ENCODE peak calls at places on chromosomes 2 and 18, in eight cellular contexts. N is endothelial cell of umbilical vein; J is prostate gland; R is CD4-positive, alpha-beta T cell; M is Peyer's patch; D is colonic mucosa; Z is esophagus squamous epithelium; K is foreskin keratinocyte. X is an unnamed sample.
A peak's percentile ranks its signal among the peaks of the same experiment; 100 is the strongest.

GRCh38 chr2:79083846-79084376 is 3.9 kb downstream of the REG1B start:
- DNase-seq in N (no peak), J (no peak), R (no peak), M (no peak), D (no peak), Z (no peak), K (no peak), X (no peak)

GRCh38 chr2:28929581-28929980 is 35.1 kb downstream of the WDR43 start:
- DNase-seq in N (no peak), J (no peak), R (no peak), M (no peak), D (no peak), Z (no peak), K (no peak), X (no peak)

GRCh38 chr18:42030586-42031182 is 75.7 kb downstream of the PIK3C3 start:
- DNase-seq in N (peak; percentile 37), J (no peak), R (no peak), M (no peak), D (no peak), Z (no peak), K (no peak), X (peak; percentile 70)

GRCh38 chr2:97662895-97663625 is 784 bp downstream of the ACTR1B start:
- DNase-seq in N (peak; percentile 65), J (peak; percentile 70), R (peak; percentile 48), M (peak; percentile 85), D (peak; percentile 81), Z (no peak), K (peak; percentile 56), X (peak; percentile 98)

GRCh38 chr2:229910832-229911412 is 10.9 kb downstream of the TRIP12 start:
- DNase-seq in N (peak; percentile 46), J (no peak), R (no peak), M (no peak), D (no peak), Z (no peak), K (no peak), X (no peak)

GRCh38 chr18:3478262-3478978 is 28.4 kb downstream of the TGIF1 start:
- DNase-seq in N (peak; percentile 22), J (no peak), R (no peak), M (no peak), D (no peak), Z (no peak), K (peak; percentile 34), X (no peak)

GRCh38 chr2:104846955-104847820 is 6.7 kb upstream of the POU3F3 start:
- DNase-seq in N (no peak), J (no peak), R (no peak), M (no peak), D (no peak), Z (no peak), K (no peak), X (peak; percentile 56)

GRCh38 chr2:204738721-204739120 is 193.4 kb downstream of the PARD3B start:
- DNase-seq in N (no peak), J (no peak), R (no peak), M (no peak), D (no peak), Z (no peak), K (no peak), X (no peak)

GRCh38 chr2:224025874-224026273 is 13.2 kb downstream of the SERPINE2 start:
- DNase-seq in N (no peak), J (no peak), R (peak; percentile 53), M (no peak), D (no peak), Z (no peak), K (no peak), X (no peak)

GRCh38 chr2:220948579-220948978 is 623.5 kb downstream of the EPHA4 start:
- DNase-seq in N (no peak), J (no peak), R (no peak), M (no peak), D (no peak), Z (no peak), K (no peak), X (no peak)

GRCh38 chr2:160417745-160418397 is 75.7 kb downstream of the RBMS1 start:
- DNase-seq in N (peak; percentile 84), J (no peak), R (peak; percentile 32), M (no peak), D (no peak), Z (no peak), K (no peak), X (no peak)

GRCh38 chr2:153047220-153047619 is 328.8 kb downstream of the ARL6IP6 start:
- DNase-seq in N (no peak), J (no peak), R (no peak), M (no peak), D (no peak), Z (no peak), K (peak; percentile 13), X (no peak)

GRCh38 chr18:34651586-34652369 is 58.3 kb upstream of the DTNA start:
- DNase-seq in N (no peak), J (no peak), R (no peak), M (no peak), D (no peak), Z (no peak), K (no peak), X (no peak)

GRCh38 chr18:67997496-67997895 is 481.0 kb upstream of the DSEL start:
- DNase-seq in N (no peak), J (no peak), R (no peak), M (no peak), D (no peak), Z (no peak), K (no peak), X (no peak)

GRCh38 chr18:48164096-48164475 is 233.6 kb upstream of the SMAD2 start:
- DNase-seq in N (no peak), J (no peak), R (no peak), M (no peak), D (no peak), Z (no peak), K (no peak), X (peak; percentile 64)

GRCh38 chr18:3857544-3857943 is 407.6 kb downstream of the TGIF1 start:
- DNase-seq in N (no peak), J (no peak), R (no peak), M (no peak), D (no peak), Z (no peak), K (no peak), X (no peak)

GRCh38 chr18:2881490-2882195 is 34.8 kb downstream of the EMILIN2 start:
- DNase-seq in N (no peak), J (no peak), R (no peak), M (no peak), D (no peak), Z (no peak), K (no peak), X (peak; percentile 46)

GRCh38 chr18:730692-731091 is 18.3 kb upstream of the ENOSF1 start:
- DNase-seq in N (no peak), J (no peak), R (no peak), M (no peak), D (no peak), Z (no peak), K (no peak), X (no peak)

GRCh38 chr2:217279571-217279970 is 419.7 kb upstream of the TNP1 start:
- DNase-seq in N (peak; percentile 49), J (no peak), R (no peak), M (no peak), D (no peak), Z (no peak), K (peak; percentile 47), X (peak; percentile 38)

GRCh38 chr2:35251156-35251555 is 1104.4 kb upstream of the CRIM1 start:
- DNase-seq in N (no peak), J (no peak), R (no peak), M (no peak), D (no peak), Z (no peak), K (no peak), X (no peak)

DNA sequence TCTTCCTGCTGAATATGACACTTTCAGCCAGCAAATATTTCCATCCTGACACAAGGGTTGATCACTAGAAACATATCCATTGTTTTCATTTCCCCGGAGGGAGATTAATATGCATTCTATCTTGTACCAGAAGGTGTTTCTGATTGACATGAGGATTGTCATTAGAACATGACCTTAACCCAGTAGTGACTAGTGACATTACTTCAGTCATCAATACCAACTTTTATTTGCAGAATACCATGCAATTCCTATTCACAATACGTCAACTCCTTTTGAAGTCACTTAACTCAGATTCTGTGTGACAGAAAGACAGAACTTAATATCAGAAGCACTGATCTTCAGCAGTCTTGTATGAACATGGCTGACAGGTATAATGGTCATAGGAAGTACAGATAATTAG is 1108.9 kb upstream of the CRIM1 start:
- DNase-seq in N (no peak), J (no peak), R (no peak), M (no peak), D (no peak), Z (no peak), K (no peak), X (no peak)
- TF ChIP-seq CTCF in N (no peak), J (no peak), R (no peak), M (no peak), D (no peak), Z (no peak), K (no peak), X (no peak)

GRCh38 chr2:214699236-214699635 is 110.2 kb downstream of the BARD1 start:
- DNase-seq in N (no peak), J (no peak), R (no peak), M (no peak), D (no peak), Z (no peak), K (peak; percentile 73), X (no peak)

GRCh38 chr2:214695789-214696188 is 113.7 kb downstream of the BARD1 start:
- DNase-seq in N (peak; percentile 50), J (no peak), R (no peak), M (no peak), D (no peak), Z (no peak), K (no peak), X (no peak)

GRCh38 chr2:214696681-214697080 is 112.8 kb downstream of the BARD1 start:
- DNase-seq in N (no peak), J (no peak), R (no peak), M (no peak), D (no peak), Z (no peak), K (no peak), X (no peak)
- H3K27me3 ChIP-seq in N (no peaks in the 10 kb centered on the region), J (no peaks in the 10 kb centered on the region), R (no peaks in the 10 kb centered on the region), M (no peaks in the 10 kb centered on the region), D (no peaks in the 10 kb centered on the region), Z (no peaks in the 10 kb centered on the region), K (no peaks in the 10 kb centered on the region), X (no peaks in the 10 kb centered on the region)

DNA sequence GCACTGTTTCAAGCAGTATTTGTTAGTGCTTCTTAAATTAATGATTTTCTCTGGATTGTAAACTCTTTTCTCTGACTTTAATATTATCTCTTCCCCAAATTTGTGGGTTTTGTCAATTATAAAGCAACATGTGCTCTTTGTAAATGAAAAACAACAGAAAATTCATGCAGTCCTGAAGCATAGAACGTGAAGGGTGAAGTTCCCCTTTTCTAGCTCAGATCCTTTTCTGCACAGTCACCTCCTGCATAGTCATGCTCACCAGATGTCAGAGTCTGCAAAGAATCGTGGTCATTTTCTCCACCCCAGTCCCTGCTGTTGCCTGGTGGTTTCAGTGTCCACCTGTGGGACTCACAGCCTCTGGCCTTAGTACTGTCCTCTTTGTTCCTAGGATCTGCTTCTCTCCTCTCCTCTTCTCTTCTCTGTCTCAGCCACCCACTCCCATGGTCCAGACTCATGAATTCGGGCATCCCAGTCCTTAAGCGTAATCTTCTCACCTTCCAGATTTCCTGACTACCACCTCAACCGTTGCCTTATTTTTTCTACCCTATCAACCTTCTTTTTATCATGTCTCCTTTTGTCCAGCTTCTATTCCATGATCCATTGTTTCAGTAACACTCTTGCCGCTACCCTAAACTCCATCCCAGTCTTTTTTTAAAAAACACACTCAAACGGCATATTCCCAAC is 229.1 kb downstream of the RTP5 start:
- DNase-seq in N (no peak), J (no peak), R (no peak), M (no peak), D (no peak), Z (no peak), K (no peak), X (no peak)
- H3K27ac ChIP-seq in N (no peak overlapping the region), J (no peak overlapping the region), R (no peak overlapping the region), M (no peak overlapping the region), D (no peak overlapping the region), Z (no peak overlapping the region), K (no peak overlapping the region), X (no peak overlapping the region)

GRCh38 chr2:222959358-222959757 is 92.6 kb upstream of the KCNE4 start:
- DNase-seq in N (no peak), J (no peak), R (no peak), M (no peak), D (no peak), Z (no peak), K (peak; percentile 83), X (peak; percentile 65)
- TF ChIP-seq CTCF in N (no peak), J (no peak), R (no peak), M (no peak), D (no peak), Z (no peak), K (peak; percentile 80), X (peak; percentile 66)

X was measured in osteoblast.